ENCODE peak calls at places on chromosomes 11 and 22, in six cellular contexts. One of them, this sample, is unnamed.

GRCh38 chr22:45883811-45884170 is 93.2 kb downstream of the WNT7B start:
- DNase-seq in neural crest cell: no peak
- DNase-seq in kidney epithelial cell: no peak
- DNase-seq in brain microvascular endothelial cell: no peak
- DNase-seq in nephron progenitor cell: no peak
- DNase-seq in AG09309: no peak
- DNase-seq in this sample: no peak

GRCh38 chr11:125141686-125142535 is 22.6 kb upstream of the PKNOX2 start:
- DNase-seq in neural crest cell: peak
- DNase-seq in brain microvascular endothelial cell: peak
- DNase-seq in nephron progenitor cell: peak
- DNase-seq in kidney epithelial cell: no peak
- DNase-seq in AG09309: no peak
- DNase-seq in this sample: peak

GRCh38 chr22:41403532-41404318 is 22.0 kb downstream of the TEF start:
- DNase-seq in neural crest cell: peak
- DNase-seq in brain microvascular endothelial cell: peak
- DNase-seq in AG09309: peak
- DNase-seq in nephron progenitor cell: peak
- DNase-seq in kidney epithelial cell: peak
- DNase-seq in this sample: peak

GRCh38 chr11:117412176-117412575 is 84.5 kb downstream of the CEP164 start:
- DNase-seq in AG09309: no peak
- DNase-seq in brain microvascular endothelial cell: no peak
- DNase-seq in neural crest cell: no peak
- DNase-seq in kidney epithelial cell: no peak
- DNase-seq in nephron progenitor cell: no peak
- DNase-seq in this sample: no peak

GRCh38 chr11:96741068-96741467 is 351.3 kb downstream of the JRKL start:
- DNase-seq in kidney epithelial cell: no peak
- DNase-seq in neural crest cell: no peak
- DNase-seq in AG09309: peak
- DNase-seq in brain microvascular endothelial cell: no peak
- DNase-seq in nephron progenitor cell: no peak
- DNase-seq in this sample: no peak

GRCh38 chr22:22576244-22576988 is 17.4 kb upstream of the PRAME start:
- DNase-seq in neural crest cell: peak
- DNase-seq in kidney epithelial cell: no peak
- DNase-seq in AG09309: no peak
- DNase-seq in brain microvascular endothelial cell: peak
- DNase-seq in nephron progenitor cell: peak
- DNase-seq in this sample: no peak

GRCh38 chr11:83691387-83692088 is 405.4 kb upstream of the CCDC90B start:
- DNase-seq in nephron progenitor cell: no peak
- DNase-seq in neural crest cell: no peak
- DNase-seq in kidney epithelial cell: no peak
- DNase-seq in AG09309: no peak
- DNase-seq in brain microvascular endothelial cell: peak
- DNase-seq in this sample: no peak

GRCh38 chr11:12546660-12547059 is 127.6 kb upstream of the TEAD1 start:
- DNase-seq in AG09309: no peak
- DNase-seq in brain microvascular endothelial cell: no peak
- DNase-seq in kidney epithelial cell: no peak
- DNase-seq in neural crest cell: no peak
- DNase-seq in nephron progenitor cell: no peak
- DNase-seq in this sample: no peak

GRCh38 chr11:26696330-26696729 is 25.5 kb downstream of the SLC5A12 start:
- DNase-seq in nephron progenitor cell: no peak
- DNase-seq in neural crest cell: no peak
- DNase-seq in AG09309: no peak
- DNase-seq in brain microvascular endothelial cell: no peak
- DNase-seq in kidney epithelial cell: no peak
- DNase-seq in this sample: no peak

GRCh38 chr11:86931965-86932332 is 23.2 kb downstream of the FZD4 start:
- DNase-seq in brain microvascular endothelial cell: peak
- DNase-seq in kidney epithelial cell: no peak
- DNase-seq in neural crest cell: no peak
- DNase-seq in AG09309: no peak
- DNase-seq in nephron progenitor cell: no peak
- DNase-seq in this sample: no peak

GRCh38 chr22:23152238-23153114 is 7.2 kb downstream of the RAB36 start:
- DNase-seq in nephron progenitor cell: no peak
- DNase-seq in kidney epithelial cell: no peak
- DNase-seq in AG09309: no peak
- DNase-seq in brain microvascular endothelial cell: no peak
- DNase-seq in neural crest cell: no peak
- DNase-seq in this sample: no peak

GRCh38 chr11:5071815-5072214 is 2.4 kb downstream of the OR52E1 start:
- DNase-seq in neural crest cell: no peak
- DNase-seq in kidney epithelial cell: no peak
- DNase-seq in AG09309: no peak
- DNase-seq in brain microvascular endothelial cell: no peak
- DNase-seq in nephron progenitor cell: no peak
- DNase-seq in this sample: no peak

GRCh38 chr22:37153901-37154300 is 4.2 kb upstream of the IL2RB start:
- DNase-seq in neural crest cell: no peak
- DNase-seq in brain microvascular endothelial cell: no peak
- DNase-seq in nephron progenitor cell: no peak
- DNase-seq in kidney epithelial cell: no peak
- DNase-seq in AG09309: no peak
- DNase-seq in this sample: no peak

GRCh38 chr11:65445101-65445603 is 22.6 kb downstream of the NEAT1 start:
- DNase-seq in neural crest cell: no peak
- DNase-seq in kidney epithelial cell: no peak
- DNase-seq in AG09309: no peak
- DNase-seq in nephron progenitor cell: no peak
- DNase-seq in brain microvascular endothelial cell: peak
- DNase-seq in this sample: no peak

GRCh38 chr11:44338721-44339529 is 29.0 kb upstream of the ALX4 start:
- DNase-seq in AG09309: no peak
- DNase-seq in brain microvascular endothelial cell: no peak
- DNase-seq in nephron progenitor cell: no peak
- DNase-seq in kidney epithelial cell: no peak
- DNase-seq in neural crest cell: no peak
- DNase-seq in this sample: no peak

GRCh38 chr11:83294208-83294607 is 8.0 kb upstream of the CCDC90B start:
- DNase-seq in nephron progenitor cell: no peak
- DNase-seq in kidney epithelial cell: no peak
- DNase-seq in neural crest cell: no peak
- DNase-seq in brain microvascular endothelial cell: no peak
- DNase-seq in AG09309: no peak
- DNase-seq in this sample: no peak

GRCh38 chr22:30028731-30029130 is 51.5 kb upstream of the HORMAD2 start:
- DNase-seq in nephron progenitor cell: no peak
- DNase-seq in AG09309: no peak
- DNase-seq in brain microvascular endothelial cell: no peak
- DNase-seq in neural crest cell: no peak
- DNase-seq in kidney epithelial cell: no peak
- DNase-seq in this sample: no peak

GRCh38 chr11:100681064-100681502 is 6.0 kb upstream of the ARHGAP42 start:
- DNase-seq in AG09309: no peak
- DNase-seq in kidney epithelial cell: peak
- DNase-seq in brain microvascular endothelial cell: peak
- DNase-seq in nephron progenitor cell: peak
- DNase-seq in neural crest cell: no peak
- DNase-seq in this sample: peak

GRCh38 chr11:96061730-96062524 is 138.0 kb upstream of the MTMR2 start:
- DNase-seq in AG09309: no peak
- DNase-seq in nephron progenitor cell: no peak
- DNase-seq in neural crest cell: no peak
- DNase-seq in kidney epithelial cell: no peak
- DNase-seq in brain microvascular endothelial cell: no peak
- DNase-seq in this sample: no peak

GRCh38 chr11:8301622-8302021 is 37.9 kb upstream of the LMO1 start:
- DNase-seq in AG09309: no peak
- DNase-seq in brain microvascular endothelial cell: no peak
- DNase-seq in neural crest cell: no peak
- DNase-seq in kidney epithelial cell: no peak
- DNase-seq in nephron progenitor cell: no peak
- DNase-seq in this sample: no peak

GRCh38 chr11:72752088-72752914 is at the start of gene ARAP1:
- DNase-seq in neural crest cell: peak
- DNase-seq in brain microvascular endothelial cell: peak
- DNase-seq in kidney epithelial cell: peak
- DNase-seq in nephron progenitor cell: peak
- DNase-seq in AG09309: no peak
- DNase-seq in this sample: peak

GRCh38 chr11:121416909-121417567 is 35.1 kb upstream of the SORL1 start:
- DNase-seq in kidney epithelial cell: peak
- DNase-seq in neural crest cell: no peak
- DNase-seq in AG09309: peak
- DNase-seq in nephron progenitor cell: no peak
- DNase-seq in brain microvascular endothelial cell: peak
- DNase-seq in this sample: peak

GRCh38 chr11:65135633-65136145 is 1.4 kb upstream of the SYVN1 start:
- DNase-seq in AG09309: no peak
- DNase-seq in kidney epithelial cell: no peak
- DNase-seq in brain microvascular endothelial cell: no peak
- DNase-seq in neural crest cell: no peak
- DNase-seq in nephron progenitor cell: no peak
- DNase-seq in this sample: no peak

GRCh38 chr22:24807284-24807950 is 1.4 kb downstream of the SGSM1 start:
- DNase-seq in kidney epithelial cell: no peak
- DNase-seq in neural crest cell: peak
- DNase-seq in brain microvascular endothelial cell: peak
- DNase-seq in nephron progenitor cell: peak
- DNase-seq in AG09309: no peak
- DNase-seq in this sample: no peak

GRCh38 chr11:110711776-110712642 is at the start of gene ARHGAP20:
- DNase-seq in neural crest cell: peak
- DNase-seq in kidney epithelial cell: no peak
- DNase-seq in brain microvascular endothelial cell: peak
- DNase-seq in AG09309: no peak
- DNase-seq in nephron progenitor cell: peak
- DNase-seq in this sample: no peak
- TF ChIP-seq CTCF in neural crest cell: peak
- TF ChIP-seq CTCF in kidney epithelial cell: no peak
- TF ChIP-seq CTCF in brain microvascular endothelial cell: no peak
- TF ChIP-seq CTCF in AG09309: no peak
- TF ChIP-seq CTCF in nephron progenitor cell: no peak
- TF ChIP-seq CTCF in this sample: no peak

DNA sequence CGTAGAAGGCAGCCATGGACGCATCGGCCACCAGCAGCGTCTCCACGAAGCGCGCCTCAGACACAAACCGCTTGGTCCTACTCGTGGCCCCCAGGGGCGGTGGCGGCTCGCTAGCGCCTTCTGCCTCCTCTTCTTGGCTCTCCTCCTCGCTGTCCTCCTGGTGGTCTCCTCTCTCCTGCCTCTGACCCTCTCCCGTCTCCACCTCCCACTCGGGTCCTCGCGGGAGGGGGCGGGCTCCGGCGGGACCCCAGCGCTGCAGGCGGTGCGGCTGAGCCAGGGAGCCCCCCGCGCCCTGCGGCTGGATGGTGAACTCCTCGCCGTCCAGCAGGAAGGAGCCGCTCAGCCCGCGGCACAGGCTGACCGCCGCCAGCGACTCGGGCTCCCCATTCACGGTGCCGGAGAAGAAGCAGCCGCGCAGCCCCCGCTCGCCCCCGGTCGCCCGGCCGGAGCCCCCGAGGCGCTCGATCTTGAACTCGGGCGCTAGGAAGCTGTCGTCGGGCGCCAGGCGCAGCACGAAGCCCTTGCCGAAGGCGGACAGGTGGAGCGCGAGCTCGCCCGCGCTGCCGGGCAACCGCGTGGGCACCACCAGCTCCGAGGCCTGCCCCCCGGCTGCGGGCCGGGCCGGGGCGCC is 713 bp downstream of the ADAMTS8 start:
- DNase-seq in neural crest cell: peak
- DNase-seq in brain microvascular endothelial cell: no peak
- DNase-seq in AG09309: no peak
- DNase-seq in nephron progenitor cell: peak
- DNase-seq in kidney epithelial cell: no peak
- DNase-seq in this sample: no peak
- TF ChIP-seq CTCF in neural crest cell: peak
- TF ChIP-seq CTCF in brain microvascular endothelial cell: peak
- TF ChIP-seq CTCF in AG09309: peak
- TF ChIP-seq CTCF in nephron progenitor cell: peak
- TF ChIP-seq CTCF in kidney epithelial cell: peak
- TF ChIP-seq CTCF in this sample: no peak

GRCh38 chr11:17564687-17565042 is 17.6 kb downstream of the OTOG start:
- DNase-seq in AG09309: no peak
- DNase-seq in kidney epithelial cell: no peak
- DNase-seq in nephron progenitor cell: no peak
- DNase-seq in brain microvascular endothelial cell: no peak
- DNase-seq in neural crest cell: no peak
- DNase-seq in this sample: no peak
- TF ChIP-seq CTCF in AG09309: no peak
- TF ChIP-seq CTCF in kidney epithelial cell: no peak
- TF ChIP-seq CTCF in nephron progenitor cell: peak
- TF ChIP-seq CTCF in brain microvascular endothelial cell: peak
- TF ChIP-seq CTCF in neural crest cell: peak
- TF ChIP-seq CTCF in this sample: no peak

DNA sequence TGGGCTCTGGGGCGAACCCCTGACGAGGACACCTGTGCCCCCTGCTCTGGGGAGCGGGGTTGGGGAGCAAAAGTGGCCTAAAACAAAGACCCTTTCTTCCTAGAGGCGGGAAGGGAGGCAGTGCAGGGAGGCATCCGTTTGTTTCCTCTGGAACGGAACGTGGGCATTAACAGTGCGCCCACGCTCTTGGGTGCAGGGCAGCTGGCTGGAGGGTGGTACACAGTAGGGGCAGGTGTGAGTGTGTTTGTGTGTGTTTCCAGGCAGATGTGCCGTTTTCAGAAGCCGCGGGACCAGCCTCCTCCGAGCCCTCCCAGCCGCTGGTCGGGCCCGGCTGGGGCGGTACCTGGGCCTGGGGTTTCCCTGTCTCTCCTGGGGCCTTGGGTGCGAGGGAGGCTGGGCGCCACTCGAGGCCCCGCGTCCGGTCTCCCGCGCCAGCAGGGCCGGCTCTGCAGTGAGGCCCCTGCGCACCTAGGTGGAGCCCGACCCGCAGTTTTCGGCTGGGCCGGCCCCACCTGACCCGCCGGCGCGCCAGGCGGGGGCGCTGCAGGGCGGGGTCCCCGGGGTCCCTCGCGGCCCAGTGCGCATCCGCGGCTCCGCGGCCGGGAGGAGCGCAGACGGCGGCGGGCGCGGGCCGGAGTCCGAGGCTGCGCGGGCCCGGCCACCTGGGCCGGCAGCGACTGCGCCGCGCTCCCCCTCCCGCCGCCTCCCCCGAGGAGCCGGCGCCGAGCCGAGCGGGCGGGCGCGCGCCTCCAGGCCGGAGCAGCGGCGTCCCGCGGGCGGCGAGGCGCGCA is 1252.7 kb downstream of the BRD1 start:
- DNase-seq in brain microvascular endothelial cell: no peak
- DNase-seq in nephron progenitor cell: peak
- DNase-seq in AG09309: no peak
- DNase-seq in kidney epithelial cell: no peak
- DNase-seq in neural crest cell: peak
- DNase-seq in this sample: no peak
- TF ChIP-seq CTCF in brain microvascular endothelial cell: peak
- TF ChIP-seq CTCF in nephron progenitor cell: peak
- TF ChIP-seq CTCF in AG09309: peak
- TF ChIP-seq CTCF in kidney epithelial cell: peak
- TF ChIP-seq CTCF in neural crest cell: peak
- TF ChIP-seq CTCF in this sample: no peak

This sample was measured in natural killer cell.